ENCODE peak calls at places on chromosomes 13 and 19, in ten cellular contexts. One of them, this sample, is unnamed.

GRCh38 chr19:15200575-15201364 is at the start of gene NOTCH3:
- DNase-seq in adrenal gland: no peak
- DNase-seq in mucosa of descending colon: no peak
- DNase-seq in ELR: no peak
- DNase-seq in foreskin melanocyte: no peak
- DNase-seq in C1 segment of cervical spinal cord: no peak
- DNase-seq in NCI-H526: no peak
- DNase-seq in foreskin fibroblast: peak; percentile 46
- DNase-seq in AG10803: no peak
- DNase-seq in neural crest cell: peak; percentile 47
- DNase-seq in this sample: no peak

GRCh38 chr19:34253711-34254551 is 423 bp upstream of the GARRE1 start:
- DNase-seq in adrenal gland: no peak
- DNase-seq in mucosa of descending colon: peak; percentile 95
- DNase-seq in ELR: peak; percentile 76
- DNase-seq in foreskin melanocyte: no peak
- DNase-seq in C1 segment of cervical spinal cord: peak; percentile 71
- DNase-seq in NCI-H526: peak; percentile 54
- DNase-seq in foreskin fibroblast: peak; percentile 83
- DNase-seq in AG10803: peak; percentile 45
- DNase-seq in neural crest cell: peak; percentile 77
- DNase-seq in this sample: peak; percentile 85

GRCh38 chr19:7953576-7953975 is 10.1 kb upstream of the TIMM44 start:
- DNase-seq in adrenal gland: no peak
- DNase-seq in mucosa of descending colon: no peak
- DNase-seq in ELR: no peak
- DNase-seq in foreskin melanocyte: no peak
- DNase-seq in C1 segment of cervical spinal cord: no peak
- DNase-seq in NCI-H526: no peak
- DNase-seq in foreskin fibroblast: no peak
- DNase-seq in AG10803: no peak
- DNase-seq in neural crest cell: no peak
- DNase-seq in this sample: no peak

GRCh38 chr19:39474139-39474620 is 6.5 kb upstream of the TIMM50 start:
- DNase-seq in adrenal gland: peak; percentile 50
- DNase-seq in mucosa of descending colon: peak; percentile 66
- DNase-seq in ELR: peak; percentile 40
- DNase-seq in foreskin melanocyte: no peak
- DNase-seq in C1 segment of cervical spinal cord: no peak
- DNase-seq in NCI-H526: peak; percentile 47
- DNase-seq in foreskin fibroblast: peak; percentile 55
- DNase-seq in AG10803: peak; percentile 19
- DNase-seq in neural crest cell: peak; percentile 82
- DNase-seq in this sample: peak; percentile 68

GRCh38 chr13:98272549-98272948 is 95.5 kb upstream of the RNF113B start:
- DNase-seq in adrenal gland: no peak
- DNase-seq in mucosa of descending colon: no peak
- DNase-seq in ELR: no peak
- DNase-seq in foreskin melanocyte: no peak
- DNase-seq in C1 segment of cervical spinal cord: no peak
- DNase-seq in NCI-H526: no peak
- DNase-seq in foreskin fibroblast: no peak
- DNase-seq in AG10803: no peak
- DNase-seq in neural crest cell: no peak
- DNase-seq in this sample: no peak

GRCh38 chr19:29858000-29858596 is 46.3 kb downstream of the CCNE1 start:
- DNase-seq in adrenal gland: peak; percentile 44
- DNase-seq in mucosa of descending colon: peak; percentile 49
- DNase-seq in ELR: no peak
- DNase-seq in foreskin melanocyte: no peak
- DNase-seq in C1 segment of cervical spinal cord: no peak
- DNase-seq in NCI-H526: no peak
- DNase-seq in foreskin fibroblast: peak; percentile 21
- DNase-seq in AG10803: no peak
- DNase-seq in neural crest cell: no peak
- DNase-seq in this sample: no peak

GRCh38 chr13:86729206-86729605 is 930.0 kb upstream of the SLITRK6 start:
- DNase-seq in adrenal gland: no peak
- DNase-seq in mucosa of descending colon: no peak
- DNase-seq in ELR: peak; percentile 17
- DNase-seq in foreskin melanocyte: no peak
- DNase-seq in C1 segment of cervical spinal cord: no peak
- DNase-seq in NCI-H526: no peak
- DNase-seq in foreskin fibroblast: no peak
- DNase-seq in AG10803: no peak
- DNase-seq in neural crest cell: no peak
- DNase-seq in this sample: no peak

GRCh38 chr19:8109890-8110662 is 39.3 kb downstream of the FBN3 start:
- DNase-seq in adrenal gland: no peak
- DNase-seq in mucosa of descending colon: no peak
- DNase-seq in ELR: no peak
- DNase-seq in foreskin melanocyte: no peak
- DNase-seq in C1 segment of cervical spinal cord: no peak
- DNase-seq in NCI-H526: no peak
- DNase-seq in foreskin fibroblast: no peak
- DNase-seq in AG10803: no peak
- DNase-seq in neural crest cell: no peak
- DNase-seq in this sample: no peak

GRCh38 chr19:16575282-16575681 is 3.1 kb upstream of the SLC35E1 start:
- DNase-seq in adrenal gland: no peak
- DNase-seq in mucosa of descending colon: no peak
- DNase-seq in ELR: no peak
- DNase-seq in foreskin melanocyte: no peak
- DNase-seq in C1 segment of cervical spinal cord: no peak
- DNase-seq in NCI-H526: no peak
- DNase-seq in foreskin fibroblast: no peak
- DNase-seq in AG10803: no peak
- DNase-seq in neural crest cell: no peak
- DNase-seq in this sample: no peak

GRCh38 chr19:58577581-58578429 is 4.7 kb upstream of the MZF1 start:
- DNase-seq in adrenal gland: peak; percentile 26
- DNase-seq in mucosa of descending colon: peak; percentile 29
- DNase-seq in ELR: no peak
- DNase-seq in foreskin melanocyte: no peak
- DNase-seq in C1 segment of cervical spinal cord: no peak
- DNase-seq in NCI-H526: no peak
- DNase-seq in foreskin fibroblast: no peak
- DNase-seq in AG10803: no peak
- DNase-seq in neural crest cell: no peak
- DNase-seq in this sample: no peak

GRCh38 chr19:28500319-28500718 is 712.6 kb downstream of the UQCRFS1 start:
- DNase-seq in adrenal gland: no peak
- DNase-seq in mucosa of descending colon: no peak
- DNase-seq in ELR: no peak
- DNase-seq in foreskin melanocyte: no peak
- DNase-seq in C1 segment of cervical spinal cord: no peak
- DNase-seq in NCI-H526: no peak
- DNase-seq in foreskin fibroblast: no peak
- DNase-seq in AG10803: no peak
- DNase-seq in neural crest cell: no peak
- DNase-seq in this sample: no peak

GRCh38 chr19:6767081-6767356 is 216 bp downstream of the SH2D3A start:
- DNase-seq in adrenal gland: no peak
- DNase-seq in mucosa of descending colon: no peak
- DNase-seq in ELR: no peak
- DNase-seq in foreskin melanocyte: no peak
- DNase-seq in C1 segment of cervical spinal cord: no peak
- DNase-seq in NCI-H526: no peak
- DNase-seq in foreskin fibroblast: no peak
- DNase-seq in AG10803: no peak
- DNase-seq in neural crest cell: no peak
- DNase-seq in this sample: no peak

GRCh38 chr19:17555929-17556813 is 722 bp downstream of the COLGALT1 start:
- DNase-seq in adrenal gland: peak; percentile 74
- DNase-seq in mucosa of descending colon: peak; percentile 83
- DNase-seq in ELR: peak; percentile 77
- DNase-seq in foreskin melanocyte: peak; percentile 55
- DNase-seq in C1 segment of cervical spinal cord: peak; percentile 33
- DNase-seq in NCI-H526: no peak
- DNase-seq in foreskin fibroblast: peak; percentile 90
- DNase-seq in AG10803: peak; percentile 74
- DNase-seq in neural crest cell: peak; percentile 26
- DNase-seq in this sample: no peak

GRCh38 chr13:24036115-24036514 is 124.4 kb upstream of the SPATA13 start:
- DNase-seq in adrenal gland: no peak
- DNase-seq in mucosa of descending colon: no peak
- DNase-seq in ELR: no peak
- DNase-seq in foreskin melanocyte: no peak
- DNase-seq in C1 segment of cervical spinal cord: no peak
- DNase-seq in NCI-H526: no peak
- DNase-seq in foreskin fibroblast: peak; percentile 59
- DNase-seq in AG10803: peak; percentile 83
- DNase-seq in neural crest cell: no peak
- DNase-seq in this sample: no peak

This sample was measured in GM12891.